ENCODE peak calls at places on chromosomes 4 and X, in four cellular contexts. X, H, Q and T are unnamed samples.

GRCh38 chr4:145097821-145098674 is at the start of the genes ABCE1 and ANAPC10:
- DNase-seq in X (peak; percentile 89), H (peak; percentile 96), Q (peak; percentile 98), T (peak; percentile 93)

GRCh38 chr4:56134272-56134671 is 185.5 kb downstream of the CEP135 start:
- DNase-seq in X (no peak), H (no peak), Q (peak; percentile 31), T (no peak)

GRCh38 chr4:178296669-178297068 is 854.4 kb upstream of the AGA start:
- DNase-seq in X (no peak), H (no peak), Q (no peak), T (no peak)

GRCh38 chr4:38675167-38676121 is 11.4 kb downstream of the KLF3 start:
- DNase-seq in X (peak; percentile 73), H (peak; percentile 78), Q (peak; percentile 86), T (peak; percentile 67)

GRCh38 chr4:98110214-98110613 is 33.1 kb downstream of the STPG2 start:
- DNase-seq in X (no peak), H (no peak), Q (no peak), T (no peak)

GRCh38 chr4:139986621-139987510 is 167.1 kb downstream of the MAML3 start:
- DNase-seq in X (no peak), H (no peak), Q (peak; percentile 53), T (no peak)

GRCh38 chr4:80196259-80197131 is 808 bp upstream of the PRDM8 start:
- DNase-seq in X (no peak), H (no peak), Q (no peak), T (no peak)

GRCh38 chr4:54165438-54165837 is 63.7 kb upstream of the PDGFRA start:
- DNase-seq in X (no peak), H (peak; percentile 92), Q (peak; percentile 94), T (no peak)

GRCh38 chrX:9940397-9940796 is 26.8 kb upstream of the CLDN34 start:
- DNase-seq in X (no peak), H (peak; percentile 0), Q (peak; percentile 71), T (no peak)

GRCh38 chr4:173436149-173436579 is 37.2 kb upstream of the SCRG1 start:
- DNase-seq in X (no peak), H (peak; percentile 65), Q (peak; percentile 76), T (no peak)

GRCh38 chr4:90064196-90064595 is 63.0 kb upstream of the CCSER1 start:
- DNase-seq in X (no peak), H (no peak), Q (no peak), T (no peak)
- TF ChIP-seq CTCF in X (no peak), H (no peak), Q (no peak), T (no peak)

DNA sequence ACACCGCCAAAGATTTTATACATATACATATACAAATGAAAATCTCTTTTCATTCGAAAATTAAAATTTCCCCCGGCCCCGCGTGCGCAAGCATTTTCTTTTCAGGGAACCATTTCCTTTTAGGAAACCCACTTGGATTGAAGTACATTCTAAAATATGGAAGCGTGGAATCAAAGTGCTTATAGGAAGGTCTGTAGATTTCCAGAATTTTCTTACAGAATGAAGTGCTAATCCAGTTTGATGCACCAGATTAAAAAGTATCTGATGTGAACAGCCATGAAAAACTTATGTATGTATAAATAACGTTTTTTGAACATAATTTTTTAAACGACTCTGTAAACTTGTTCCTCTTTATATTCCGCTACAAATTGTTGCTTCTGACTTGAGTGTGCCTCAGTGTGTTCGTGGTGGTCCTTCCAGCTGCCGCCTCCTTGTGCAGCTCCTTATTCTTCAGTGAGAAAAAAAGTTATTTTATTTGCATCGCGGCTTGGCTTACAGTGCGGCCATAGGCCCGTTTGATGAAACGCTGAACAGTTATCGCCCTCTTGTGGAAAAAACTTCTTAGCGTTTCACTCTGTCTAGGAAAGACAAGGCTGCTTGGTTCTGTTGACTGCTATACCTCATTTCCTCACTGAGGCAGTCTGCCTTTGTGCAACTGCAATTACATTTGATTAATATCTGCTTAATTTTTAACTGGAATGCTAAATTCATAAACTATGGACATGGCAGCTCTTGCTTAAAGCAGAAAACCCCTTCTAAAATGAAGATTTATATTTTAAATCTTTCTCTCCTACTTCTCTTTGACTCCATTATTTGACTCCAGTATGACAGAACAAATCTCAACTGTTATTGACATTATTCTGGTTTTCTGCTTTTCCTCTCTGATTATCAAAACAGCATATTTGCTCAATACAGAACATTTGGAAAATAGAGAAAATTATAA is 4.7 kb upstream of the NKX6-1 start:
- DNase-seq in X (peak; percentile 72), H (peak; percentile 65), Q (peak; percentile 60), T (no peak)
- TF ChIP-seq CTCF in X (no peak), H (peak; percentile 86), Q (peak; percentile 83), T (peak; percentile 55)

GRCh38 chr4:84166486-84166885 is 332.6 kb downstream of the NKX6-1 start:
- DNase-seq in X (no peak), H (no peak), Q (no peak), T (no peak)

GRCh38 chr4:84167579-84167978 is 331.5 kb downstream of the NKX6-1 start:
- DNase-seq in X (no peak), H (no peak), Q (no peak), T (no peak)

GRCh38 chr4:84171871-84172270 is 327.2 kb downstream of the NKX6-1 start:
- DNase-seq in X (no peak), H (no peak), Q (no peak), T (no peak)

GRCh38 chr4:84167089-84167488 is 332.0 kb downstream of the NKX6-1 start:
- DNase-seq in X (no peak), H (no peak), Q (no peak), T (no peak)
- TF ChIP-seq CTCF in X (no peak), H (no peak), Q (no peak), T (no peak)

DNA sequence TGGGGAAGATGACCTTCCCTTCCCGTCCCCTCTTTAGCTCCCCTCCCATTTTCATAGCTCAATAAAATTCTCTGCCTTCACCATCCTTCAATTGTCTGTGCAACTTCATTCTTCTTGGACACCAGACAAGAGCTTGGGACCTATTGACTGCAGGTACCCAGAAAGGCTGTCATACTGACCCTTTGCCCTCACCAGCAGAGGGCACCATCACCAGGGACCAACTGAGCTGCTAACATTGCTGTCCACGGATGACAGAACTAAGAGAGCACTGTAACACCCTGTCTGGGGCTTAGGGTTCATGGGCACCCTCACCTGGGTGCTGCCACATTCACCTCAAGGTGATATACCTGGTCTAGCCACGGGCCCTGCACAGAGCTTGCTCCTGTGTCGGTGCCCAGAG is 141.3 kb upstream of the VCX3B start:
- DNase-seq in X (no peak), H (no peak), Q (no peak), T (no peak)
- TF ChIP-seq CTCF in X (no peak), H (no peak), Q (no peak), T (no peak)

GRCh38 chr4:40299704-40300336 is 35.3 kb upstream of the CHRNA9 start:
- DNase-seq in X (no peak), H (peak; percentile 32), Q (no peak), T (no peak)

GRCh38 chr4:40303751-40304150 is 31.4 kb upstream of the CHRNA9 start:
- DNase-seq in X (no peak), H (no peak), Q (no peak), T (no peak)

GRCh38 chr4:40300371-40301162 is 34.6 kb upstream of the CHRNA9 start:
- DNase-seq in X (no peak), H (no peak), Q (no peak), T (no peak)

GRCh38 chr4:40299126-40299525 is 36.0 kb upstream of the CHRNA9 start:
- DNase-seq in X (no peak), H (no peak), Q (no peak), T (no peak)

GRCh38 chr4:40301592-40301991 is 33.5 kb upstream of the CHRNA9 start:
- DNase-seq in X (peak; percentile 57), H (no peak), Q (no peak), T (peak; percentile 63)
- TF ChIP-seq CTCF in X (no peak), H (no peak), Q (no peak), T (peak; percentile 3)